ENCODE peak calls at places on chromosomes 2 and 18, in seven cellular contexts. One of them, this sample, is unnamed.
A peak's percentile ranks its signal among the peaks of the same experiment; 100 is the strongest.

GRCh38 chr18:42614619-42615293 is 500.7 kb downstream of the RIT2 start:
- DNase-seq in stimulated activated CD8-positive, alpha-beta memory T cell treated with anti-CD3 and anti-CD28 coated beads, Interleukin-7, amount 100 ng/mL, for 4 hours: no peak
- DNase-seq in lower lobe of right lung: no peak
- DNase-seq in neural crest cell: no peak
- DNase-seq in stimulated activated CD4-positive, alpha-beta T cell treated with anti-CD3 and anti-CD28 coated beads, Interleukin-1b, Interleukin-23, amount 100 ng/mL, for 1 hour: no peak
- DNase-seq in SHP77: peak; percentile 98
- DNase-seq in anterior cingulate cortex: no peak
- DNase-seq in this sample: no peak

GRCh38 chr2:72150961-72151356 is 3.3 kb upstream of the CYP26B1 start:
- DNase-seq in stimulated activated CD8-positive, alpha-beta memory T cell treated with anti-CD3 and anti-CD28 coated beads, Interleukin-7, amount 100 ng/mL, for 4 hours: no peak
- DNase-seq in lower lobe of right lung: no peak
- DNase-seq in neural crest cell: no peak
- DNase-seq in stimulated activated CD4-positive, alpha-beta T cell treated with anti-CD3 and anti-CD28 coated beads, Interleukin-1b, Interleukin-23, amount 100 ng/mL, for 1 hour: no peak
- DNase-seq in SHP77: no peak
- DNase-seq in anterior cingulate cortex: no peak
- DNase-seq in this sample: no peak

GRCh38 chr2:64787019-64787365 is 133.3 kb upstream of the SERTAD2 start:
- DNase-seq in stimulated activated CD8-positive, alpha-beta memory T cell treated with anti-CD3 and anti-CD28 coated beads, Interleukin-7, amount 100 ng/mL, for 4 hours: no peak
- DNase-seq in lower lobe of right lung: no peak
- DNase-seq in neural crest cell: no peak
- DNase-seq in stimulated activated CD4-positive, alpha-beta T cell treated with anti-CD3 and anti-CD28 coated beads, Interleukin-1b, Interleukin-23, amount 100 ng/mL, for 1 hour: no peak
- DNase-seq in SHP77: no peak
- DNase-seq in anterior cingulate cortex: no peak
- DNase-seq in this sample: no peak

GRCh38 chr2:9197916-9198315 is 8.7 kb upstream of the ASAP2 start:
- DNase-seq in stimulated activated CD8-positive, alpha-beta memory T cell treated with anti-CD3 and anti-CD28 coated beads, Interleukin-7, amount 100 ng/mL, for 4 hours: no peak
- DNase-seq in lower lobe of right lung: no peak
- DNase-seq in neural crest cell: no peak
- DNase-seq in stimulated activated CD4-positive, alpha-beta T cell treated with anti-CD3 and anti-CD28 coated beads, Interleukin-1b, Interleukin-23, amount 100 ng/mL, for 1 hour: no peak
- DNase-seq in SHP77: no peak
- DNase-seq in anterior cingulate cortex: no peak
- DNase-seq in this sample: no peak

GRCh38 chr2:129301431-129301913 is 678.0 kb upstream of the RAB6C start:
- DNase-seq in stimulated activated CD8-positive, alpha-beta memory T cell treated with anti-CD3 and anti-CD28 coated beads, Interleukin-7, amount 100 ng/mL, for 4 hours: no peak
- DNase-seq in lower lobe of right lung: no peak
- DNase-seq in neural crest cell: no peak
- DNase-seq in stimulated activated CD4-positive, alpha-beta T cell treated with anti-CD3 and anti-CD28 coated beads, Interleukin-1b, Interleukin-23, amount 100 ng/mL, for 1 hour: no peak
- DNase-seq in SHP77: no peak
- DNase-seq in anterior cingulate cortex: no peak
- DNase-seq in this sample: peak; percentile 67

GRCh38 chr2:11121099-11121822 is 34.0 kb upstream of the SLC66A3 start:
- DNase-seq in stimulated activated CD8-positive, alpha-beta memory T cell treated with anti-CD3 and anti-CD28 coated beads, Interleukin-7, amount 100 ng/mL, for 4 hours: no peak
- DNase-seq in lower lobe of right lung: no peak
- DNase-seq in neural crest cell: no peak
- DNase-seq in stimulated activated CD4-positive, alpha-beta T cell treated with anti-CD3 and anti-CD28 coated beads, Interleukin-1b, Interleukin-23, amount 100 ng/mL, for 1 hour: no peak
- DNase-seq in SHP77: no peak
- DNase-seq in anterior cingulate cortex: no peak
- DNase-seq in this sample: no peak

GRCh38 chr2:64751286-64752260 is 97.9 kb upstream of the SERTAD2 start:
- DNase-seq in stimulated activated CD8-positive, alpha-beta memory T cell treated with anti-CD3 and anti-CD28 coated beads, Interleukin-7, amount 100 ng/mL, for 4 hours: no peak
- DNase-seq in lower lobe of right lung: peak; percentile 68
- DNase-seq in neural crest cell: peak; percentile 88
- DNase-seq in stimulated activated CD4-positive, alpha-beta T cell treated with anti-CD3 and anti-CD28 coated beads, Interleukin-1b, Interleukin-23, amount 100 ng/mL, for 1 hour: no peak
- DNase-seq in SHP77: peak; percentile 72
- DNase-seq in anterior cingulate cortex: no peak
- DNase-seq in this sample: no peak

GRCh38 chr2:19312949-19313348 is 45.5 kb downstream of the OSR1 start:
- DNase-seq in stimulated activated CD8-positive, alpha-beta memory T cell treated with anti-CD3 and anti-CD28 coated beads, Interleukin-7, amount 100 ng/mL, for 4 hours: no peak
- DNase-seq in lower lobe of right lung: no peak
- DNase-seq in neural crest cell: no peak
- DNase-seq in stimulated activated CD4-positive, alpha-beta T cell treated with anti-CD3 and anti-CD28 coated beads, Interleukin-1b, Interleukin-23, amount 100 ng/mL, for 1 hour: no peak
- DNase-seq in SHP77: no peak
- DNase-seq in anterior cingulate cortex: no peak
- DNase-seq in this sample: no peak

GRCh38 chr2:127175821-127176354 is 44.2 kb downstream of the CYP27C1 start:
- DNase-seq in stimulated activated CD8-positive, alpha-beta memory T cell treated with anti-CD3 and anti-CD28 coated beads, Interleukin-7, amount 100 ng/mL, for 4 hours: no peak
- DNase-seq in lower lobe of right lung: no peak
- DNase-seq in neural crest cell: no peak
- DNase-seq in stimulated activated CD4-positive, alpha-beta T cell treated with anti-CD3 and anti-CD28 coated beads, Interleukin-1b, Interleukin-23, amount 100 ng/mL, for 1 hour: no peak
- DNase-seq in SHP77: no peak
- DNase-seq in anterior cingulate cortex: no peak
- DNase-seq in this sample: no peak

This sample was measured in occipital lobe.